ENCODE peak calls at places on chromosomes 11 and 22, in five cellular contexts. Y is ovary, U is Caco-2, E is lung, Q is brain microvascular endothelial cell. I is an unnamed sample.

GRCh38 chr11:67665537-67666302 is 8.7 kb downstream of the ALDH3B2 start:
- DNase-seq in Q (no peak), Y (no peak), U (peak), E (peak), I (no peak)

GRCh38 chr11:102017029-102017428 is 30.2 kb upstream of the CFAP300 start:
- DNase-seq in Q (no peak), E (no peak), Y (no peak), U (no peak), I (no peak)

GRCh38 chr11:82899191-82899820 is 924 bp downstream of the PRCP start:
- DNase-seq in Y (no peak), U (no peak), E (no peak), Q (no peak), I (no peak)

GRCh38 chr11:12523180-12523924 is 146.0 kb downstream of the PARVA start:
- DNase-seq in U (no peak), Y (no peak), E (no peak), Q (no peak), I (no peak)

GRCh38 chr22:20432244-20432686 is 5.4 kb downstream of the SCARF2 start:
- DNase-seq in Y (no peak), Q (no peak), U (no peak), E (no peak), I (no peak)

GRCh38 chr11:6610591-6610990 is 1.4 kb downstream of the TAF10 start:
- DNase-seq in U (no peak), E (no peak), Y (no peak), Q (no peak), I (no peak)

GRCh38 chr11:30392221-30392784 is 69.4 kb downstream of the ARL14EP start:
- DNase-seq in U (no peak), Q (no peak), E (no peak), Y (no peak), I (no peak)

GRCh38 chr11:2580444-2581050 is 119.2 kb downstream of the KCNQ1OT1 start:
- DNase-seq in E (no peak), Q (no peak), Y (peak), U (peak), I (no peak)

GRCh38 chr11:72897506-72897905 is 83.3 kb downstream of the ATG16L2 start:
- DNase-seq in Q (no peak), Y (no peak), U (no peak), E (no peak), I (no peak)

GRCh38 chr11:102868359-102868758 is 6.4 kb downstream of the MMP12 start:
- DNase-seq in Y (no peak), E (no peak), U (no peak), Q (no peak), I (peak)

GRCh38 chr11:35986958-35987357 is 43.1 kb downstream of the LDLRAD3 start:
- DNase-seq in Q (no peak), E (no peak), U (no peak), Y (no peak), I (no peak)

GRCh38 chr22:34833982-34834510 is 231.9 kb upstream of the ISX start:
- DNase-seq in U (no peak), Y (no peak), Q (no peak), E (no peak), I (no peak)

GRCh38 chr11:72244317-72245231 is 598 bp upstream of the PHOX2A start:
- DNase-seq in Q (no peak), Y (peak), U (peak), E (no peak), I (no peak)

GRCh38 chr11:104764718-104765045 is 133.6 kb downstream of the CASP12 start:
- DNase-seq in E (no peak), Y (no peak), Q (no peak), U (no peak), I (no peak)

GRCh38 chr11:95138448-95138847 is 48.8 kb downstream of the ENDOD1 start:
- DNase-seq in Y (no peak), E (no peak), U (no peak), Q (no peak), I (no peak)

GRCh38 chr22:48488611-48489456 is 1338.8 kb downstream of the BRD1 start:
- DNase-seq in Y (peak), E (no peak), Q (no peak), U (peak), I (no peak)

GRCh38 chr22:48488149-48488551 is 1339.5 kb downstream of the BRD1 start:
- DNase-seq in U (no peak), Q (no peak), E (no peak), Y (no peak), I (no peak)

GRCh38 chr22:48491451-48491941 is 1336.2 kb downstream of the BRD1 start:
- DNase-seq in E (no peak), Q (no peak), Y (no peak), U (peak), I (no peak)

GRCh38 chr22:48490513-48491411 is 1336.9 kb downstream of the BRD1 start:
- DNase-seq in Y (no peak), U (peak), E (no peak), Q (no peak), I (no peak)

GRCh38 chr22:48489551-48490512 is 1337.8 kb downstream of the BRD1 start:
- DNase-seq in U (peak), Y (peak), E (no peak), Q (no peak), I (no peak)
- H3K4me3 ChIP-seq in U (no peak), Y (peak), E (peak), Q (peak), I (peak)

DNA sequence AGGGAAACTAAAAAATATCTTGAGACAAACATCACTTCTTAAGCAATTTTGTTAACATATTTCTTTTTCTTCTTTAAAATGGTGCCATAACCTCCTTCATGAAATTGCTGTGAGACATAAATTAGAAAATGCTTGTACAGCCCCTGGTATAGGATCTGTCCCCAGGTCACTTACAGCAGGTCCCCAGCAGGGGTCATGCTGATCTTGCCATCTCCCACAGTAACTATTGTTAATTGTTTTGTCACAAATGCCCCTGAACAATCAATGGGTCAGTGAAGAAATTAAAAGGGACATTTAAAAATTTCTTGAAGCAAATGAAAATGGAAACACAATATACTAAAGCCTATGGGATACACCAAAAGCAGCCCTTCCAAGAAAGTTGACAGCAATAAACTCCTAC is 99.8 kb upstream of the OR4B1 start:
- DNase-seq in U (no peak), E (no peak), Y (no peak), Q (no peak), I (no peak)
- TF ChIP-seq CTCF in U (peak), E (no peak), Y (no peak), Q (peak), I (peak)

GRCh38 chr11:121587182-121587581 is 134.4 kb upstream of the SORL1-AS1 start:
- DNase-seq in E (no peak), U (no peak), Q (no peak), Y (no peak), I (no peak)
- H3K4me3 ChIP-seq in E (no peak), U (no peak), Q (no peak), Y (no peak), I (no peak)

GRCh38 chr22:25626146-25626992 is 61.9 kb downstream of the GRK3 start:
- DNase-seq in U (no peak), Y (no peak), E (no peak), Q (no peak), I (no peak)
- TF ChIP-seq CTCF in U (no peak), Y (no peak), E (no peak), Q (no peak), I (no peak)

I was measured in AG09309.